ENCODE peak calls at places on chromosomes 6 and 20, in seven cellular contexts. One of them, this sample, is unnamed.

GRCh38 chr6:33082702-33083101 is 6.9 kb downstream of the HLA-DPB1 start:
- DNase-seq in cardiac muscle cell: peak; percentile 49
- DNase-seq in HCT116: peak; percentile 24
- DNase-seq in IMR-90: peak; percentile 13
- DNase-seq in transverse colon: peak; percentile 35
- DNase-seq in small intestine: peak; percentile 53
- DNase-seq in ovary: no peak
- DNase-seq in this sample: no peak

GRCh38 chr6:6723316-6723715 is 134.8 kb downstream of the LY86 start:
- DNase-seq in HCT116: no peak
- DNase-seq in small intestine: no peak
- DNase-seq in transverse colon: no peak
- DNase-seq in IMR-90: no peak
- DNase-seq in cardiac muscle cell: no peak
- DNase-seq in ovary: no peak
- DNase-seq in this sample: no peak

GRCh38 chr6:56348578-56348977 is 101.2 kb upstream of the COL21A1 start:
- DNase-seq in ovary: no peak
- DNase-seq in cardiac muscle cell: no peak
- DNase-seq in IMR-90: no peak
- DNase-seq in small intestine: no peak
- DNase-seq in HCT116: no peak
- DNase-seq in transverse colon: no peak
- DNase-seq in this sample: no peak

GRCh38 chr6:33927551-33927950 is 123.7 kb upstream of the MLN start:
- DNase-seq in HCT116: no peak
- DNase-seq in small intestine: no peak
- DNase-seq in cardiac muscle cell: no peak
- DNase-seq in ovary: no peak
- DNase-seq in transverse colon: no peak
- DNase-seq in IMR-90: peak; percentile 72
- DNase-seq in this sample: no peak

GRCh38 chr20:47296950-47297349 is 59.5 kb downstream of the ZMYND8 start:
- DNase-seq in ovary: no peak
- DNase-seq in transverse colon: no peak
- DNase-seq in HCT116: no peak
- DNase-seq in cardiac muscle cell: no peak
- DNase-seq in small intestine: no peak
- DNase-seq in IMR-90: no peak
- DNase-seq in this sample: no peak

GRCh38 chr6:148166339-148166949 is 176.2 kb upstream of the SASH1 start:
- DNase-seq in cardiac muscle cell: peak; percentile 55
- DNase-seq in HCT116: peak; percentile 51
- DNase-seq in transverse colon: no peak
- DNase-seq in small intestine: peak; percentile 58
- DNase-seq in IMR-90: peak; percentile 72
- DNase-seq in ovary: no peak
- DNase-seq in this sample: no peak

GRCh38 chr20:3674447-3674846 is 7.4 kb downstream of the ADAM33 start:
- DNase-seq in HCT116: no peak
- DNase-seq in cardiac muscle cell: no peak
- DNase-seq in IMR-90: no peak
- DNase-seq in transverse colon: no peak
- DNase-seq in small intestine: no peak
- DNase-seq in ovary: no peak
- DNase-seq in this sample: no peak

GRCh38 chr20:22442318-22442717 is 142.1 kb downstream of the FOXA2 start:
- DNase-seq in HCT116: no peak
- DNase-seq in small intestine: no peak
- DNase-seq in ovary: no peak
- DNase-seq in IMR-90: no peak
- DNase-seq in cardiac muscle cell: no peak
- DNase-seq in transverse colon: no peak
- DNase-seq in this sample: no peak

GRCh38 chr6:124535746-124536145 is 426.5 kb upstream of the RNF217 start:
- DNase-seq in cardiac muscle cell: no peak
- DNase-seq in IMR-90: no peak
- DNase-seq in transverse colon: no peak
- DNase-seq in HCT116: no peak
- DNase-seq in ovary: peak; percentile 8
- DNase-seq in small intestine: no peak
- DNase-seq in this sample: peak; percentile 89

GRCh38 chr6:52049252-52050050 is 38.0 kb downstream of the PKHD1 start:
- DNase-seq in cardiac muscle cell: peak; percentile 55
- DNase-seq in HCT116: peak; percentile 32
- DNase-seq in ovary: no peak
- DNase-seq in small intestine: peak; percentile 30
- DNase-seq in transverse colon: no peak
- DNase-seq in IMR-90: peak; percentile 37
- DNase-seq in this sample: peak; percentile 28

GRCh38 chr6:147205690-147206600 is 1.7 kb downstream of the STXBP5 start:
- DNase-seq in small intestine: peak; percentile 90
- DNase-seq in transverse colon: peak; percentile 57
- DNase-seq in IMR-90: peak; percentile 5
- DNase-seq in ovary: no peak
- DNase-seq in cardiac muscle cell: no peak
- DNase-seq in HCT116: no peak
- DNase-seq in this sample: no peak

GRCh38 chr6:158595223-158595622 is 35.3 kb downstream of the TMEM181 start:
- DNase-seq in ovary: no peak
- DNase-seq in IMR-90: no peak
- DNase-seq in cardiac muscle cell: no peak
- DNase-seq in transverse colon: no peak
- DNase-seq in small intestine: no peak
- DNase-seq in HCT116: no peak
- DNase-seq in this sample: no peak

GRCh38 chr20:44930517-44931168 is 20.8 kb downstream of the PABPC1L start:
- DNase-seq in transverse colon: no peak
- DNase-seq in small intestine: no peak
- DNase-seq in HCT116: no peak
- DNase-seq in cardiac muscle cell: no peak
- DNase-seq in IMR-90: no peak
- DNase-seq in ovary: no peak
- DNase-seq in this sample: no peak

GRCh38 chr6:137190710-137191109 is 17.3 kb upstream of the IL22RA2 start:
- DNase-seq in cardiac muscle cell: no peak
- DNase-seq in ovary: no peak
- DNase-seq in HCT116: no peak
- DNase-seq in transverse colon: no peak
- DNase-seq in IMR-90: no peak
- DNase-seq in small intestine: no peak
- DNase-seq in this sample: no peak

GRCh38 chr6:137188855-137189254 is 15.4 kb upstream of the IL22RA2 start:
- DNase-seq in ovary: no peak
- DNase-seq in cardiac muscle cell: peak; percentile 7
- DNase-seq in IMR-90: no peak
- DNase-seq in small intestine: no peak
- DNase-seq in transverse colon: no peak
- DNase-seq in HCT116: peak; percentile 62
- DNase-seq in this sample: no peak

GRCh38 chr6:137181876-137182653 is 8.6 kb upstream of the IL22RA2 start:
- DNase-seq in cardiac muscle cell: no peak
- DNase-seq in transverse colon: no peak
- DNase-seq in ovary: no peak
- DNase-seq in HCT116: no peak
- DNase-seq in small intestine: no peak
- DNase-seq in IMR-90: no peak
- DNase-seq in this sample: no peak

GRCh38 chr6:137182654-137183073 is 9.2 kb upstream of the IL22RA2 start:
- DNase-seq in IMR-90: no peak
- DNase-seq in transverse colon: no peak
- DNase-seq in ovary: no peak
- DNase-seq in cardiac muscle cell: no peak
- DNase-seq in small intestine: no peak
- DNase-seq in HCT116: no peak
- DNase-seq in this sample: no peak

DNA sequence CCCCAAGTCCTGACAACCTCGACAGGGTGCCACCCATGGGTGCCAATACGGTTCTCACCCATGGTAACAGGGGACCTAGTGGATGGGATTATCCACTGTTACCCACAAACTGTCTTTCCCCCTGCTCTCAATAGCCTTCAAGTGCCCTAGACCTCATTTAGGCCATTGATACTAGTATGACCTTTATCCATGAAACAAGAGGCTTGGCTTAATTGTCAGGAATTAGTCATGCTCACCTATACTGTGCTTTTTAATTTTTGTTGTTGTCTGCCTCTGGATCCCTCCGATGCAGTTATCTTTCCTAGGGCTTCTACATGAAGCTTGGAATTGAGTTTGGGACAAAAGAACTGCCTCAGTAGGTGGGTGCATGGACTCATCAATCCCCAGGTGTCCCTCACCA is 11.8 kb upstream of the IL22RA2 start:
- DNase-seq in ovary: no peak
- DNase-seq in IMR-90: no peak
- DNase-seq in small intestine: no peak
- DNase-seq in transverse colon: no peak
- DNase-seq in HCT116: no peak
- DNase-seq in cardiac muscle cell: no peak
- DNase-seq in this sample: no peak
- H3K9me3 ChIP-seq in ovary: no peaks in the 10 kb centered on the region
- H3K9me3 ChIP-seq in IMR-90: peaks cover 21% of the 10 kb centered on the region
- H3K9me3 ChIP-seq in small intestine: peaks cover 1% of the 10 kb centered on the region
- H3K9me3 ChIP-seq in transverse colon: peaks cover 29% of the 10 kb centered on the region
- H3K9me3 ChIP-seq in HCT116: peaks cover 3% of the 10 kb centered on the region
- H3K9me3 ChIP-seq in cardiac muscle cell: peaks cover 6% of the 10 kb centered on the region
- H3K9me3 ChIP-seq in this sample: peaks cover 40% of the 10 kb centered on the region

DNA sequence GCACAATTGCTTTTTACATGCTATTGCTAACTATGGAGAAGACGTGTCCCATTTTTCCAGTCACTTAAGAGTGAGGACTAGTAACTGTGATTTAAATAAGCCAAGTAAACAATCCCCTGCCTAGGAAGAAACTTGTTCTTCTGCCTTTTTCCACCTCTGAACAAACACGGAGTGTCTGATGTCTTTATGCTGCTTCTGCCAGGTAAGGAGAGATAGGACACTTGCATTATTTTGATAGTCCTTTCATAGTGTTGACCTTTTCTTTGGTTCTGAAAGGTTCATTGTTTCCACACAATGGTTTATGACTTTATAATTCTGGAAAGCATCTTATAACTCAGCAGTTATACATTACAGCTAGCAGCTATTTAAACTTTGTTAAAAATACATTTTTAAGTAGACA is 8.4 kb downstream of the LRP11 start:
- DNase-seq in small intestine: no peak
- DNase-seq in HCT116: no peak
- DNase-seq in transverse colon: no peak
- DNase-seq in IMR-90: no peak
- DNase-seq in ovary: no peak
- DNase-seq in cardiac muscle cell: no peak
- DNase-seq in this sample: no peak
- H3K4me1 ChIP-seq in small intestine: peaks cover 4% of the 10 kb centered on the region
- H3K4me1 ChIP-seq in HCT116: peaks cover 38% of the 10 kb centered on the region
- H3K4me1 ChIP-seq in transverse colon: peaks cover 3% of the 10 kb centered on the region
- H3K4me1 ChIP-seq in IMR-90: peaks cover 31% of the 10 kb centered on the region
- H3K4me1 ChIP-seq in ovary: no peaks in the 10 kb centered on the region
- H3K4me1 ChIP-seq in cardiac muscle cell: peaks cover 8% of the 10 kb centered on the region
- H3K4me1 ChIP-seq in this sample: peaks cover 84% of the 10 kb centered on the region

GRCh38 chr6:108809211-108809610 is 39.0 kb upstream of the ARMC2 start:
- DNase-seq in IMR-90: no peak
- DNase-seq in ovary: no peak
- DNase-seq in small intestine: no peak
- DNase-seq in cardiac muscle cell: no peak
- DNase-seq in HCT116: no peak
- DNase-seq in transverse colon: no peak
- DNase-seq in this sample: no peak
- H3K9me3 ChIP-seq in IMR-90: no peaks in the 10 kb centered on the region
- H3K9me3 ChIP-seq in ovary: no peaks in the 10 kb centered on the region
- H3K9me3 ChIP-seq in small intestine: no peaks in the 10 kb centered on the region
- H3K9me3 ChIP-seq in cardiac muscle cell: no peaks in the 10 kb centered on the region
- H3K9me3 ChIP-seq in HCT116: no peaks in the 10 kb centered on the region
- H3K9me3 ChIP-seq in transverse colon: no peaks in the 10 kb centered on the region
- H3K9me3 ChIP-seq in this sample: no peaks in the 10 kb centered on the region

GRCh38 chr6:2790588-2790987 is 25.4 kb downstream of the WRNIP1 start:
- DNase-seq in ovary: no peak
- DNase-seq in small intestine: no peak
- DNase-seq in HCT116: no peak
- DNase-seq in cardiac muscle cell: peak; percentile 29
- DNase-seq in IMR-90: peak; percentile 85
- DNase-seq in transverse colon: no peak
- DNase-seq in this sample: no peak

GRCh38 chr6:2794171-2794730 is 29.1 kb downstream of the WRNIP1 start:
- DNase-seq in IMR-90: peak; percentile 60
- DNase-seq in ovary: no peak
- DNase-seq in cardiac muscle cell: no peak
- DNase-seq in small intestine: no peak
- DNase-seq in HCT116: no peak
- DNase-seq in transverse colon: no peak
- DNase-seq in this sample: no peak

GRCh38 chr6:2791124-2792050 is 26.2 kb downstream of the WRNIP1 start:
- DNase-seq in cardiac muscle cell: peak; percentile 79
- DNase-seq in ovary: peak; percentile 41
- DNase-seq in IMR-90: peak; percentile 97
- DNase-seq in HCT116: peak; percentile 75
- DNase-seq in small intestine: peak; percentile 83
- DNase-seq in transverse colon: peak; percentile 77
- DNase-seq in this sample: peak; percentile 61

GRCh38 chr6:2793491-2794151 is 28.4 kb downstream of the WRNIP1 start:
- DNase-seq in HCT116: no peak
- DNase-seq in cardiac muscle cell: peak; percentile 61
- DNase-seq in transverse colon: peak; percentile 54
- DNase-seq in small intestine: peak; percentile 81
- DNase-seq in ovary: no peak
- DNase-seq in IMR-90: no peak
- DNase-seq in this sample: no peak

GRCh38 chr6:2792330-2792729 is 27.1 kb downstream of the WRNIP1 start:
- DNase-seq in transverse colon: no peak
- DNase-seq in IMR-90: peak; percentile 50
- DNase-seq in HCT116: peak; percentile 27
- DNase-seq in small intestine: peak; percentile 43
- DNase-seq in cardiac muscle cell: no peak
- DNase-seq in ovary: no peak
- DNase-seq in this sample: no peak
- H3K4me1 ChIP-seq in transverse colon: peaks cover 9% of the 10 kb centered on the region
- H3K4me1 ChIP-seq in IMR-90: peaks cover 18% of the 10 kb centered on the region
- H3K4me1 ChIP-seq in HCT116: peaks cover 13% of the 10 kb centered on the region
- H3K4me1 ChIP-seq in small intestine: no peaks in the 10 kb centered on the region
- H3K4me1 ChIP-seq in cardiac muscle cell: peaks cover 30% of the 10 kb centered on the region
- H3K4me1 ChIP-seq in ovary: peaks cover 1% of the 10 kb centered on the region
- H3K4me1 ChIP-seq in this sample: peaks cover 11% of the 10 kb centered on the region

GRCh38 chr6:170206931-170207431 is 83.9 kb downstream of the DLL1 start:
- DNase-seq in IMR-90: no peak
- DNase-seq in small intestine: no peak
- DNase-seq in transverse colon: no peak
- DNase-seq in HCT116: no peak
- DNase-seq in ovary: peak; percentile 14
- DNase-seq in cardiac muscle cell: no peak
- DNase-seq in this sample: no peak

GRCh38 chr6:170207586-170207985 is 83.3 kb downstream of the DLL1 start:
- DNase-seq in cardiac muscle cell: no peak
- DNase-seq in HCT116: no peak
- DNase-seq in transverse colon: no peak
- DNase-seq in IMR-90: no peak
- DNase-seq in small intestine: no peak
- DNase-seq in ovary: no peak
- DNase-seq in this sample: no peak

GRCh38 chr6:170205126-170205525 is 85.8 kb downstream of the DLL1 start:
- DNase-seq in cardiac muscle cell: no peak
- DNase-seq in small intestine: no peak
- DNase-seq in IMR-90: no peak
- DNase-seq in HCT116: no peak
- DNase-seq in ovary: no peak
- DNase-seq in transverse colon: no peak
- DNase-seq in this sample: no peak

GRCh38 chr6:170205534-170206316 is 85.2 kb downstream of the DLL1 start:
- DNase-seq in small intestine: no peak
- DNase-seq in cardiac muscle cell: no peak
- DNase-seq in HCT116: no peak
- DNase-seq in IMR-90: no peak
- DNase-seq in ovary: no peak
- DNase-seq in transverse colon: no peak
- DNase-seq in this sample: no peak

GRCh38 chr6:170206317-170206621 is 84.6 kb downstream of the DLL1 start:
- DNase-seq in HCT116: no peak
- DNase-seq in cardiac muscle cell: no peak
- DNase-seq in ovary: no peak
- DNase-seq in IMR-90: no peak
- DNase-seq in transverse colon: no peak
- DNase-seq in small intestine: no peak
- DNase-seq in this sample: no peak
- H3K9me3 ChIP-seq in HCT116: no peaks in the 10 kb centered on the region
- H3K9me3 ChIP-seq in cardiac muscle cell: no peaks in the 10 kb centered on the region
- H3K9me3 ChIP-seq in ovary: no peaks in the 10 kb centered on the region
- H3K9me3 ChIP-seq in IMR-90: peaks cover 34% of the 10 kb centered on the region
- H3K9me3 ChIP-seq in transverse colon: no peaks in the 10 kb centered on the region
- H3K9me3 ChIP-seq in small intestine: no peaks in the 10 kb centered on the region
- H3K9me3 ChIP-seq in this sample: no peaks in the 10 kb centered on the region